ENCODE peak calls at places on chromosomes 1 and 21, in four cellular contexts. R, Z, D and F are unnamed samples.
A peak's percentile ranks its signal among the peaks of the same experiment; 100 is the strongest.

GRCh38 chr1:201266774-201267173 is 16.5 kb upstream of the PKP1 start:
- DNase-seq in R (no peak), Z (no peak), D (no peak), F (peak; percentile 42)

GRCh38 chr1:162587347-162587746 is 25.8 kb downstream of the UAP1 start:
- DNase-seq in R (peak; percentile 60), Z (no peak), D (peak; percentile 79), F (no peak)

GRCh38 chr1:201069636-201070035 is 42.6 kb downstream of the CACNA1S start:
- DNase-seq in R (no peak), Z (no peak), D (no peak), F (no peak)

GRCh38 chr1:155026588-155026987 is 7.0 kb downstream of the DCST2 start:
- DNase-seq in R (no peak), Z (no peak), D (no peak), F (no peak)

GRCh38 chr1:235404190-235404589 is 37.0 kb downstream of the TBCE start:
- DNase-seq in R (no peak), Z (no peak), D (no peak), F (no peak)

GRCh38 chr21:19724081-19724480 is 1274.1 kb upstream of the NCAM2 start:
- DNase-seq in R (no peak), Z (no peak), D (no peak), F (no peak)

GRCh38 chr1:228238007-228238406 is 30.2 kb downstream of the OBSCN start:
- DNase-seq in R (no peak), Z (no peak), D (no peak), F (no peak)

GRCh38 chr21:25772680-25773079 is 37.9 kb downstream of the GABPA start:
- DNase-seq in R (no peak), Z (no peak), D (no peak), F (no peak)

GRCh38 chr1:96559707-96560588 is 161.6 kb upstream of the PTBP2 start:
- DNase-seq in R (no peak), Z (no peak), D (no peak), F (no peak)

GRCh38 chr1:66505671-66506392 is 28.1 kb upstream of the SGIP1 start:
- DNase-seq in R (no peak), Z (no peak), D (no peak), F (no peak)

GRCh38 chr1:145740269-145740668 is 21.0 kb downstream of the CD160 start:
- DNase-seq in R (no peak), Z (no peak), D (no peak), F (no peak)